ENCODE peak calls at places on chromosomes 2 and 18, in ten cellular contexts. F, O, H, Q, L, W, B, Z, A and C are unnamed samples. For H3K4me1, the result is how much of the 10 kb centered on the place peaks cover.

GRCh38 chr2:16626997-16627605 is 38.5 kb downstream of the CYRIA start:
- DNase-seq in L (no peak), W (no peak), H (no peak), O (no peak), F (no peak), B (no peak), Z (no peak), A (no peak), Q (no peak), C (no peak)

GRCh38 chr2:225270861-225271260 is 128.6 kb upstream of the NYAP2 start:
- DNase-seq in O (peak), A (no peak), W (peak), H (peak), L (no peak), Z (no peak), F (peak), Q (peak), B (no peak), C (peak)

GRCh38 chr2:137964066-137964858 is at the start of gene HNMT:
- DNase-seq in F (no peak), H (no peak), L (peak), B (no peak), Z (peak), Q (no peak), O (peak), A (peak), W (no peak), C (peak)

GRCh38 chr18:48021273-48021914 is 90.9 kb upstream of the SMAD2 start:
- DNase-seq in B (no peak), A (no peak), W (no peak), F (no peak), H (no peak), L (no peak), O (no peak), Z (no peak), Q (no peak), C (no peak)

GRCh38 chr18:31942301-31942998 is 478 bp downstream of the TRAPPC8 start:
- DNase-seq in F (no peak), A (no peak), L (peak), H (no peak), Z (peak), Q (no peak), B (no peak), O (peak), W (no peak), C (peak)

GRCh38 chr18:13100942-13101658 is 109.9 kb downstream of the CEP192 start:
- DNase-seq in A (no peak), F (no peak), Z (no peak), B (no peak), W (no peak), Q (no peak), L (no peak), H (no peak), O (no peak), C (no peak)

GRCh38 chr2:236823976-236824375 is 254.4 kb downstream of the ACKR3 start:
- DNase-seq in F (no peak), Z (no peak), A (no peak), L (no peak), H (no peak), B (no peak), W (no peak), O (no peak), Q (no peak), C (no peak)

GRCh38 chr2:169164311-169164710 is 94.9 kb downstream of the DHRS9 start:
- DNase-seq in L (no peak), O (no peak), Q (no peak), Z (no peak), F (no peak), W (no peak), B (no peak), H (no peak), A (no peak), C (no peak)

GRCh38 chr18:40851014-40851429 is 1104.0 kb upstream of the PIK3C3 start:
- DNase-seq in O (no peak), W (no peak), Q (no peak), B (no peak), A (no peak), F (no peak), L (no peak), Z (no peak), H (no peak), C (no peak)

GRCh38 chr2:71528221-71528620 is 74.9 kb downstream of the DYSF start:
- DNase-seq in Z (no peak), H (no peak), W (no peak), A (no peak), O (no peak), B (no peak), L (peak), Q (no peak), F (no peak), C (no peak)

GRCh38 chr2:18552351-18553077 is 7.9 kb downstream of the RDH14 start:
- DNase-seq in F (no peak), Z (no peak), Q (no peak), H (no peak), A (no peak), O (no peak), L (no peak), B (no peak), W (no peak), C (no peak)

GRCh38 chr18:56146565-56146964 is 491.8 kb downstream of the TXNL1 start:
- DNase-seq in Z (no peak), O (no peak), W (no peak), A (no peak), H (no peak), F (no peak), L (no peak), B (no peak), Q (no peak), C (no peak)

GRCh38 chr2:31469648-31470047 is 55.1 kb upstream of the XDH start:
- DNase-seq in L (no peak), Q (no peak), A (no peak), Z (no peak), B (no peak), F (no peak), O (no peak), H (no peak), W (no peak), C (no peak)

GRCh38 chr2:38581193-38582147 is 21.3 kb downstream of the HNRNPLL start:
- DNase-seq in L (no peak), A (no peak), Z (no peak), B (no peak), Q (peak), W (no peak), H (peak), F (peak), O (peak), C (peak)

GRCh38 chr18:42183746-42184145 is 228.7 kb downstream of the PIK3C3 start:
- DNase-seq in A (no peak), F (no peak), H (no peak), Z (no peak), O (no peak), L (no peak), B (no peak), W (no peak), Q (no peak), C (no peak)

GRCh38 chr2:63484481-63484880 is 103.8 kb downstream of the WDPCP start:
- DNase-seq in Z (no peak), L (no peak), A (no peak), Q (no peak), H (no peak), W (no peak), B (no peak), F (no peak), O (no peak), C (no peak)

GRCh38 chr2:7467782-7468447 is 550.7 kb downstream of the RNF144A start:
- DNase-seq in Z (no peak), B (no peak), A (no peak), L (no peak), Q (peak), O (no peak), F (no peak), H (no peak), W (no peak), C (no peak)

GRCh38 chr2:184596819-184597411 is 1.4 kb upstream of the ZNF804A start:
- DNase-seq in B (no peak), F (no peak), O (peak), H (peak), Z (no peak), L (no peak), A (no peak), Q (no peak), W (no peak), C (peak)

GRCh38 chr2:58939388-58939787 is 698.3 kb upstream of the FANCL start:
- DNase-seq in L (no peak), H (no peak), W (no peak), Q (no peak), O (no peak), B (no peak), F (no peak), A (no peak), Z (no peak), C (no peak)

GRCh38 chr2:238558456-238559099 is 131.9 kb downstream of the ASB1 start:
- DNase-seq in H (no peak), L (peak), F (no peak), B (no peak), Z (no peak), O (no peak), A (peak), W (no peak), Q (no peak), C (no peak)

GRCh38 chr2:205683179-205683978 is 1.1 kb downstream of the NRP2 start:
- DNase-seq in F (no peak), Q (no peak), O (no peak), H (no peak), W (peak), B (no peak), Z (no peak), A (no peak), L (no peak), C (no peak)

GRCh38 chr2:10048501-10049171 is 5.3 kb downstream of the KLF11 start:
- DNase-seq in H (peak), W (no peak), F (no peak), B (no peak), Z (peak), O (peak), A (peak), Q (no peak), L (no peak), C (peak)

GRCh38 chr2:173884403-173884802 is 80.8 kb downstream of the SP3 start:
- DNase-seq in B (no peak), F (no peak), W (no peak), Z (peak), Q (peak), L (peak), O (peak), A (no peak), H (peak), C (peak)

GRCh38 chr2:188291617-188292445 is at the start of gene GULP1:
- DNase-seq in B (peak), F (no peak), L (peak), O (peak), Q (no peak), Z (peak), A (peak), W (no peak), H (no peak), C (peak)

GRCh38 chr18:63465059-63465458 is 11.7 kb upstream of the SERPINB5 start:
- DNase-seq in O (no peak), A (no peak), Q (no peak), F (no peak), H (no peak), L (no peak), B (no peak), Z (no peak), W (no peak), C (no peak)

GRCh38 chr2:5748941-5749731 is 57.0 kb downstream of the SOX11 start:
- DNase-seq in Q (no peak), F (no peak), L (no peak), A (no peak), W (no peak), B (no peak), O (no peak), Z (no peak), H (no peak), C (no peak)

GRCh38 chr2:175929850-175930249 is 72.2 kb downstream of the LNPK start:
- DNase-seq in F (no peak), Z (no peak), W (no peak), Q (no peak), A (no peak), L (no peak), B (no peak), O (no peak), H (no peak), C (peak)

GRCh38 chr2:165837122-165837521 is 43.1 kb upstream of the GALNT3 start:
- DNase-seq in H (no peak), W (no peak), F (no peak), Z (no peak), L (no peak), Q (no peak), O (no peak), A (no peak), B (no peak), C (no peak)

GRCh38 chr2:222861411-222862067 is 703 bp downstream of the ACSL3 start:
- DNase-seq in Q (peak), A (peak), W (no peak), O (no peak), B (no peak), L (peak), H (no peak), Z (peak), F (no peak), C (no peak)

GRCh38 chr2:216620806-216621205 is 12.4 kb upstream of the IGFBP2 start:
- DNase-seq in H (no peak), B (no peak), W (no peak), O (no peak), L (no peak), F (no peak), A (no peak), Q (no peak), Z (no peak), C (no peak)

GRCh38 chr2:168160897-168161296 is 86.5 kb downstream of the STK39 start:
- DNase-seq in O (peak), L (no peak), F (no peak), A (no peak), H (peak), W (no peak), B (no peak), Z (no peak), Q (no peak), C (no peak)

GRCh38 chr2:200442471-200442870 is 67.4 kb downstream of the KCTD18 start:
- DNase-seq in L (no peak), W (no peak), H (no peak), Q (no peak), A (no peak), Z (no peak), O (no peak), F (no peak), B (no peak), C (no peak)

GRCh38 chr2:109331081-109331480 is 202.1 kb downstream of the SH3RF3 start:
- DNase-seq in F (no peak), A (no peak), Z (no peak), W (no peak), B (no peak), H (no peak), O (no peak), Q (no peak), L (no peak), C (peak)

GRCh38 chr2:6443424-6443823 is 422.3 kb downstream of the CMPK2 start:
- DNase-seq in W (no peak), A (no peak), O (no peak), Q (no peak), L (no peak), Z (no peak), F (no peak), H (no peak), B (no peak), C (no peak)

GRCh38 chr2:240645346-240646060 is 20.2 kb downstream of the GPR35 start:
- DNase-seq in Z (no peak), F (no peak), Q (no peak), A (no peak), B (no peak), O (no peak), W (no peak), H (no peak), L (peak), C (no peak)

GRCh38 chr18:49249523-49249922 is 210.9 kb downstream of the DYM start:
- DNase-seq in W (no peak), Q (no peak), Z (no peak), O (no peak), B (no peak), L (no peak), A (no peak), F (no peak), H (no peak), C (no peak)

DNA sequence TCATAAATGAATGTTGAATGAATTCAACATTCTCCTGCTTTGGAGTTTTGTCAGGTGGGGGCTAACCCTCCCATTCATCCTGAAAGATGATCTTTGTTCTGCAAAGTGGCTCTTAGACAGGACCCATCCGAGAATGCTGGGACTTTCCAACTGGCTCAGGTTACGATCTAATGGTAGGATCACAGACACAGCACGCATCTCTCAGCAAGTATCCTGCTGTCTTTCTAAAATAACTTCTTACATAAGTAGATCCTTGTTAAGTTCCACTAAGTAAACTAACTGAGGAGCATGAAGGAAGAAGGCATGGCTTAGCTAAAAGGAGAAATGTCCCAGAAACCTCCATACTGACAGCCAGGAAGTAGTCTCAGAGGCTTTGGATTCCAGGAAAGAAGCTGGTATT is 23.7 kb downstream of the CYP27A1 start:
- DNase-seq in H (no peak), W (peak), L (no peak), Z (no peak), Q (no peak), B (no peak), A (no peak), F (peak), O (peak), C (no peak)
- H3K4me3 ChIP-seq in H (no peak), W (no peak), L (no peak), Z (no peak), Q (no peak), B (peak), A (no peak), F (no peak), O (no peak), C (no peak)

GRCh38 chr2:147851244-147851930 is 6.6 kb downstream of the ACVR2A start:
- DNase-seq in W (no peak), B (no peak), Z (no peak), O (no peak), L (no peak), F (no peak), Q (no peak), A (no peak), H (no peak), C (no peak)
- H3K4me1 ChIP-seq in W (half or more), B (under half), Z (under half), O (under half), L (under half), F (under half), Q (under half), A (under half), H (under half), C (under half)

GRCh38 chr2:202909394-202910192 is 1.9 kb downstream of the WDR12 start:
- DNase-seq in B (no peak), Q (no peak), Z (no peak), F (no peak), L (no peak), W (no peak), A (no peak), H (no peak), O (no peak), C (no peak)

GRCh38 chr2:202908186-202908585 is 3.3 kb downstream of the WDR12 start:
- DNase-seq in A (no peak), W (no peak), B (no peak), H (no peak), O (no peak), L (no peak), Q (no peak), Z (no peak), F (no peak), C (no peak)

GRCh38 chr2:202911203-202911512 is 315 bp downstream of the WDR12 start:
- DNase-seq in B (no peak), Z (no peak), W (no peak), O (no peak), Q (no peak), H (no peak), A (no peak), F (no peak), L (no peak), C (no peak)

GRCh38 chr2:202911513-202912341 is at the start of the genes CARF and WDR12:
- DNase-seq in Q (peak), H (peak), W (peak), Z (peak), F (peak), B (peak), A (peak), O (peak), L (peak), C (peak)

GRCh38 chr2:202910687-202911086 is 786 bp downstream of the WDR12 start:
- DNase-seq in F (no peak), Z (no peak), O (no peak), A (no peak), B (no peak), W (no peak), Q (no peak), H (no peak), L (no peak), C (no peak)
- H3K4me3 ChIP-seq in F (peak), Z (peak), O (peak), A (peak), B (peak), W (peak), Q (peak), H (peak), L (peak), C (peak)

GRCh38 chr2:157836531-157836930 is 39.6 kb downstream of the ACVR1 start:
- DNase-seq in W (peak), A (no peak), B (no peak), L (no peak), O (no peak), Z (no peak), F (no peak), Q (no peak), H (no peak), C (no peak)
- H3K4me1 ChIP-seq in W (half or more), A (under half), B (under half), L (half or more), O (half or more), Z (under half), F (under half), Q (under half), H (under half), C (under half)

DNA sequence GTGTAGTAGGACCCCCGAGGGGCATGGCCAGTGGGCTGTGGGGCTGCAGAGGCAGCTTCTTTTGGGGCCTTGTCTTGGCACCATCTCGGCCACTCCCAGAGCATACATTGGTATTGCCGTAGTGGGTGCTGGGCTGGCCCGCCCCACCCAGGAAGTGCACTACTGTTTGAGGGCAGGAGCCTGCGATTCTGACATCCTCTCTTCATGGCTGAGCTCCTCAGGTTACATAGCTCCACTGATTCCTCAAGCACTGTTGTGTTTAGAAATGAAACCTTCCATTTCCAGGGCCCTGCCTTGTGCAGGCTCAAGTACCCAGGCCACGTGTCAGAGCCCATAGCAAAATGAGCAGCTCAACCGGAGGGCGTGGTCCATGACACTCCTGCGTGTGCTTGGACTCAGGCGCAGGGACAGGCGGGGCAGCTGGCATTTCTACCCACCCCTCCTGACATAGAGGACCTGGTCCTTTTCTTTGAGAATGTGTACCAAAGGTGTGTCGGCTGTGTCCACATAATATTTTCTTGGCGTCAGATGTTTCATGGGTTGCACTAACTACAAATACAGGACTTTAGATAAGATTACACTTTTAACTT is 67.9 kb downstream of the DGKD start:
- DNase-seq in O (no peak), B (no peak), W (no peak), Q (peak), Z (no peak), H (no peak), F (peak), L (peak), A (no peak), C (no peak)
- H3K4me3 ChIP-seq in O (no peak), B (peak), W (no peak), Q (peak), Z (no peak), H (peak), F (peak), L (no peak), A (no peak), C (no peak)

GRCh38 chr2:64862623-64863022 is 126.6 kb upstream of the SLC1A4 start:
- DNase-seq in A (no peak), W (no peak), F (no peak), L (no peak), O (no peak), Z (no peak), H (no peak), B (no peak), Q (no peak), C (no peak)
- H3K4me1 ChIP-seq in A (under half), W (half or more), F (half or more), L (under half), O (under half), Z (under half), H (under half), B (under half), Q (under half), C (under half)

DNA sequence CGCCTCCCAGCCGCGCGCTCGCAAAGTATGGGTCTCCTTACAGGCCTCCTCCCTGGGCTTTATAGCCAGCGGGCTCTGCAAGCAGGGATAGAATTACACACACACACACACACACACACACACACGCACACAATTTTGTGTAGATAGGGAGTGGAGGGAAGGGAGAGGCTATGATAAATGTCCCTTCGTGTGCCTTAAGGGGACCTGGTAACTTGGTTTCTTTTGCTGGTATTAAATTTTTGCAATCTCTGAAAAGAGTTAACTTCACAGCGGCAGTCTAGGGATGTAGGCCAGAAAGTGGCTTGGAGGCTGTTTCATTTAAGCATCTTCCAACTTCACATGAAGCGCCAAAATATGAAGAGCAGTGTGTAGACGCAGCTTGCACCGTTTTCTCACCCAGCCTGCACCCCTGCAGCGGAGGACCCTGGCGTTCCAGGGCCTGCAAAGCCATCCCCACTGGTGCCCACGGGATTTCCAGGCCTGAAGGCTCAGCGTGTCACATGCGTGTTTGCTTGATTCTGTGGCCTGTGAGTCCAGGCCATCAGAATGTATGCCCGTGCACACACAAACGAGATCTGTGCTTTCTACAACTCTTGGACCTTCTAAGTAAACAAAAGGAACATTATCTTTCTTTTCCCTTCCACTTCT is 87.1 kb upstream of the EPB41L3 start:
- DNase-seq in F (no peak), Z (no peak), A (peak), W (no peak), H (no peak), B (no peak), O (no peak), L (no peak), Q (no peak), C (no peak)
- H3K4me3 ChIP-seq in F (no peak), Z (peak), A (peak), W (peak), H (no peak), B (peak), O (peak), L (no peak), Q (no peak), C (peak)